ENCODE peak calls at places on chromosomes 16 and 17, in seven cellular contexts. One of them, this sample, is unnamed.

GRCh38 chr17:48505788-48506187 is 25.0 kb downstream of the HOXB1 start:
- DNase-seq in uterus: no peak
- DNase-seq in prostate gland: no peak
- DNase-seq in PC-3: peak; percentile 99
- DNase-seq in HepG2: peak; percentile 33
- DNase-seq in upper lobe of right lung: no peak
- DNase-seq in PC-9: peak; percentile 58
- DNase-seq in this sample: no peak

GRCh38 chr17:81294512-81295030 is 536 bp downstream of the SLC38A10 start:
- DNase-seq in PC-3: no peak
- DNase-seq in prostate gland: no peak
- DNase-seq in upper lobe of right lung: peak; percentile 78
- DNase-seq in uterus: peak; percentile 46
- DNase-seq in HepG2: no peak
- DNase-seq in PC-9: peak; percentile 42
- DNase-seq in this sample: peak; percentile 87

GRCh38 chr16:87918866-87919680 is 17.3 kb downstream of the CA5A start:
- DNase-seq in prostate gland: no peak
- DNase-seq in PC-9: no peak
- DNase-seq in HepG2: no peak
- DNase-seq in PC-3: no peak
- DNase-seq in uterus: peak; percentile 34
- DNase-seq in upper lobe of right lung: no peak
- DNase-seq in this sample: no peak

GRCh38 chr16:1825864-1826690 is 548 bp downstream of the HAGH start:
- DNase-seq in prostate gland: no peak
- DNase-seq in HepG2: peak; percentile 32
- DNase-seq in upper lobe of right lung: peak; percentile 88
- DNase-seq in uterus: no peak
- DNase-seq in PC-3: peak; percentile 49
- DNase-seq in PC-9: no peak
- DNase-seq in this sample: peak; percentile 93

GRCh38 chr17:15169676-15170075 is 95.5 kb downstream of the PMP22 start:
- DNase-seq in PC-9: no peak
- DNase-seq in uterus: no peak
- DNase-seq in PC-3: peak; percentile 34
- DNase-seq in upper lobe of right lung: no peak
- DNase-seq in prostate gland: no peak
- DNase-seq in HepG2: no peak
- DNase-seq in this sample: no peak

GRCh38 chr17:8611135-8611534 is 19.4 kb downstream of the MYH10 start:
- DNase-seq in prostate gland: peak; percentile 16
- DNase-seq in PC-3: no peak
- DNase-seq in PC-9: no peak
- DNase-seq in upper lobe of right lung: no peak
- DNase-seq in HepG2: no peak
- DNase-seq in uterus: no peak
- DNase-seq in this sample: no peak

GRCh38 chr17:9928601-9929341 is 23.7 kb upstream of the RCVRN start:
- DNase-seq in HepG2: peak; percentile 52
- DNase-seq in upper lobe of right lung: no peak
- DNase-seq in PC-3: peak; percentile 82
- DNase-seq in uterus: peak; percentile 56
- DNase-seq in prostate gland: no peak
- DNase-seq in PC-9: peak; percentile 74
- DNase-seq in this sample: no peak

GRCh38 chr17:15918661-15919259 is 26.2 kb upstream of the ADORA2B start:
- DNase-seq in prostate gland: peak; percentile 22
- DNase-seq in PC-3: peak; percentile 75
- DNase-seq in PC-9: peak; percentile 49
- DNase-seq in HepG2: no peak
- DNase-seq in upper lobe of right lung: no peak
- DNase-seq in uterus: no peak
- DNase-seq in this sample: no peak

GRCh38 chr17:42780816-42781638 is 617 bp downstream of the WNK4 start:
- DNase-seq in uterus: no peak
- DNase-seq in PC-3: no peak
- DNase-seq in HepG2: no peak
- DNase-seq in PC-9: no peak
- DNase-seq in upper lobe of right lung: no peak
- DNase-seq in prostate gland: no peak
- DNase-seq in this sample: peak; percentile 69

GRCh38 chr17:55426851-55427586 is 5.4 kb upstream of the MMD start:
- DNase-seq in upper lobe of right lung: no peak
- DNase-seq in HepG2: no peak
- DNase-seq in PC-9: no peak
- DNase-seq in PC-3: peak; percentile 49
- DNase-seq in prostate gland: no peak
- DNase-seq in uterus: no peak
- DNase-seq in this sample: no peak

GRCh38 chr16:56478228-56479049 is 27.1 kb downstream of the OGFOD1 start:
- DNase-seq in uterus: no peak
- DNase-seq in prostate gland: no peak
- DNase-seq in PC-3: no peak
- DNase-seq in HepG2: no peak
- DNase-seq in upper lobe of right lung: no peak
- DNase-seq in PC-9: no peak
- DNase-seq in this sample: no peak

GRCh38 chr17:4582101-4582501 is 2.2 kb upstream of the SMTNL2 start:
- DNase-seq in uterus: no peak
- DNase-seq in prostate gland: no peak
- DNase-seq in upper lobe of right lung: peak; percentile 55
- DNase-seq in PC-9: no peak
- DNase-seq in HepG2: no peak
- DNase-seq in PC-3: no peak
- DNase-seq in this sample: peak; percentile 55

GRCh38 chr17:57259817-57260216 is 3.5 kb downstream of the MSI2 start:
- DNase-seq in PC-3: no peak
- DNase-seq in uterus: no peak
- DNase-seq in HepG2: no peak
- DNase-seq in PC-9: no peak
- DNase-seq in upper lobe of right lung: no peak
- DNase-seq in prostate gland: no peak
- DNase-seq in this sample: no peak

GRCh38 chr17:14308965-14309879 is 8.3 kb downstream of the HS3ST3B1 start:
- DNase-seq in PC-3: peak; percentile 82
- DNase-seq in HepG2: peak; percentile 94
- DNase-seq in upper lobe of right lung: peak; percentile 93
- DNase-seq in prostate gland: peak; percentile 89
- DNase-seq in uterus: peak; percentile 87
- DNase-seq in PC-9: no peak
- DNase-seq in this sample: peak; percentile 94

GRCh38 chr17:57534863-57535651 is 210.0 kb downstream of the CCDC182 start:
- DNase-seq in PC-9: no peak
- DNase-seq in PC-3: no peak
- DNase-seq in uterus: no peak
- DNase-seq in HepG2: no peak
- DNase-seq in upper lobe of right lung: no peak
- DNase-seq in prostate gland: peak; percentile 71
- DNase-seq in this sample: no peak

GRCh38 chr17:75433223-75433622 is 23.2 kb upstream of the TMEM94 start:
- DNase-seq in uterus: no peak
- DNase-seq in PC-9: no peak
- DNase-seq in upper lobe of right lung: no peak
- DNase-seq in HepG2: no peak
- DNase-seq in prostate gland: no peak
- DNase-seq in PC-3: no peak
- DNase-seq in this sample: no peak

GRCh38 chr16:69365901-69366300 is 14.3 kb upstream of the TMED6 start:
- DNase-seq in uterus: no peak
- DNase-seq in prostate gland: no peak
- DNase-seq in HepG2: no peak
- DNase-seq in PC-3: no peak
- DNase-seq in upper lobe of right lung: no peak
- DNase-seq in PC-9: no peak
- DNase-seq in this sample: no peak

GRCh38 chr17:15185625-15185991 is 79.5 kb downstream of the PMP22 start:
- DNase-seq in uterus: no peak
- DNase-seq in PC-9: no peak
- DNase-seq in HepG2: no peak
- DNase-seq in PC-3: no peak
- DNase-seq in prostate gland: no peak
- DNase-seq in upper lobe of right lung: no peak
- DNase-seq in this sample: no peak

DNA sequence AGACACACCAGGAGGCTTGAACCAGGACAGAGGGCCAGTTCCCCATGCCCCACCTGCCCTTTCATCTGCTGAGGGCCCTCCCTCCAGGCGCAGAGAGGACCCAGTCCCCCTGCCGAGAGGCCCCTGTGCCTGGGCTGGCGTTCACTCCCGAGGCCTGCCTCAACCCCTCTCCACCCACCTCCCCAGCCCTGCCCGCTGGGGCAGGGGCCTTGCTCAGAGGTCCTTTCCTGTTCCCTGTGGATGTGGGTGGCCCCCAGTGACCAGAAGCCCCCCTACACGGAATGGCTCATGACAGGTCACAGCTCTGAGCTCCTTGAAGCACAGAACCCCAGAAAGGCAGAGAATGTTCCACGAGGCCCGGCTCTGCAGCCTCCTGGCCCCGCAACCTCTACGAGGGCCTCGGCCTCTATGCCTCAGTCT is 6.7 kb downstream of the TMC6 start:
- DNase-seq in uterus: no peak
- DNase-seq in PC-9: no peak
- DNase-seq in upper lobe of right lung: no peak
- DNase-seq in PC-3: no peak
- DNase-seq in prostate gland: no peak
- DNase-seq in HepG2: no peak
- DNase-seq in this sample: peak; percentile 78
- H3K4me1 ChIP-seq in uterus: no peaks in the 10 kb centered on the region
- H3K4me1 ChIP-seq in PC-9: peaks cover 4% of the 10 kb centered on the region
- H3K4me1 ChIP-seq in upper lobe of right lung: peaks cover 23% of the 10 kb centered on the region
- H3K4me1 ChIP-seq in PC-3: peaks cover 3% of the 10 kb centered on the region
- H3K4me1 ChIP-seq in prostate gland: peaks cover 12% of the 10 kb centered on the region
- H3K4me1 ChIP-seq in HepG2: peaks cover 34% of the 10 kb centered on the region
- H3K4me1 ChIP-seq in this sample: peaks cover 53% of the 10 kb centered on the region

GRCh38 chr17:40482722-40483121 is 18.7 kb downstream of the TNS4 start:
- DNase-seq in prostate gland: no peak
- DNase-seq in PC-9: no peak
- DNase-seq in uterus: no peak
- DNase-seq in HepG2: no peak
- DNase-seq in PC-3: peak; percentile 24
- DNase-seq in upper lobe of right lung: no peak
- DNase-seq in this sample: no peak

GRCh38 chr17:40480501-40481003 is 20.9 kb downstream of the TNS4 start:
- DNase-seq in upper lobe of right lung: no peak
- DNase-seq in uterus: no peak
- DNase-seq in HepG2: peak; percentile 68
- DNase-seq in prostate gland: no peak
- DNase-seq in PC-9: no peak
- DNase-seq in PC-3: peak; percentile 34
- DNase-seq in this sample: peak; percentile 91

GRCh38 chr17:40483679-40484078 is 17.7 kb downstream of the TNS4 start:
- DNase-seq in PC-9: no peak
- DNase-seq in HepG2: no peak
- DNase-seq in prostate gland: no peak
- DNase-seq in uterus: no peak
- DNase-seq in upper lobe of right lung: no peak
- DNase-seq in PC-3: no peak
- DNase-seq in this sample: no peak

GRCh38 chr17:40479754-40480480 is 21.5 kb downstream of the TNS4 start:
- DNase-seq in PC-3: peak; percentile 13
- DNase-seq in uterus: no peak
- DNase-seq in HepG2: no peak
- DNase-seq in upper lobe of right lung: no peak
- DNase-seq in prostate gland: no peak
- DNase-seq in PC-9: no peak
- DNase-seq in this sample: peak; percentile 74

DNA sequence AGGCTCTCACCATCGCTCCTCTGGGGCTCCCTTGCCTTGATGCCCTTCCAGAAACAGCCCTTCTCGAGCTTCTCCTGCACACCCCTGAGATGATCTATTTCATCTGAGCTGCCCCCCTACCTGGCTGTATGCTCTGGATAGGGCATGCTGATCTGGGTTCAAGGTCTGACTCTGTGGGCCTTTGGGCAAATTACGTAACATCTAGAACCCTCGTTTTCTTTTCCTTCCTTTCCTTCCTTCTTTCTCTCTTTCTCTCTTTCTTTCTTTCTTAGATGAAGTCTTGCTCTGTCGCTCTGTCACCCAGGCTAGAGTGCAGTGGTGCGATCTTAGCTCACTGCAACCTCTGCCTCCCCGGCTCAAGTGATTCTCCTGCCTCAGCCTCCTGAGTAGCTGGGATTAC is 20.3 kb downstream of the TNS4 start:
- DNase-seq in upper lobe of right lung: no peak
- DNase-seq in PC-9: no peak
- DNase-seq in HepG2: no peak
- DNase-seq in uterus: no peak
- DNase-seq in prostate gland: no peak
- DNase-seq in PC-3: no peak
- DNase-seq in this sample: no peak
- H3K4me1 ChIP-seq in upper lobe of right lung: peaks cover 10% of the 10 kb centered on the region
- H3K4me1 ChIP-seq in PC-9: peaks cover 54% of the 10 kb centered on the region
- H3K4me1 ChIP-seq in HepG2: peaks cover 54% of the 10 kb centered on the region
- H3K4me1 ChIP-seq in uterus: no peaks in the 10 kb centered on the region
- H3K4me1 ChIP-seq in prostate gland: peaks cover 3% of the 10 kb centered on the region
- H3K4me1 ChIP-seq in PC-3: peaks cover 33% of the 10 kb centered on the region
- H3K4me1 ChIP-seq in this sample: peaks cover 30% of the 10 kb centered on the region

DNA sequence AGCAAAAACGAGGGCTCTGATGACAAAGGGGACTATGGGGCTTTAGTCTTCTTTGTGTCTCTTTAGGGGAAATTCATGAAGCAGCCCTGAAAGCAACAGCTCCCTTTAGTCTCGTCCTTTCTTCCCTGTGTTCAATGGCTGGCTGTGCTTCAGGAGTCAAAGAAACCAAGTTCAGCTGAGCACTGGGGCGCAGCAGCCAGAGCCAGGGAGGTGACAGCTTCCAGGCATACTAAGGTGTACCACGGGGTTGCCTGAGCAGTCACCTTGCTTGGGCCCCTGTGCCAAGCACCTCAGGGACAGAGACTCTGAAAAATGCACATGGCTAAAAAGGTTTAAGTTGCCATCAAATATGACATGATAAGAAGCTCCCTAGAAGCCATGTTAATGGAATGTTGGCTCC is 14.8 kb upstream of the SREBF1 start:
- DNase-seq in HepG2: no peak
- DNase-seq in upper lobe of right lung: no peak
- DNase-seq in uterus: no peak
- DNase-seq in PC-3: no peak
- DNase-seq in PC-9: no peak
- DNase-seq in prostate gland: no peak
- DNase-seq in this sample: no peak
- H3K4me1 ChIP-seq in HepG2: peaks cover 68% of the 10 kb centered on the region
- H3K4me1 ChIP-seq in upper lobe of right lung: peaks cover 50% of the 10 kb centered on the region
- H3K4me1 ChIP-seq in uterus: peaks cover 7% of the 10 kb centered on the region
- H3K4me1 ChIP-seq in PC-3: peaks cover 24% of the 10 kb centered on the region
- H3K4me1 ChIP-seq in PC-9: peaks cover 53% of the 10 kb centered on the region
- H3K4me1 ChIP-seq in prostate gland: peaks cover 7% of the 10 kb centered on the region
- H3K4me1 ChIP-seq in this sample: peaks cover 26% of the 10 kb centered on the region

GRCh38 chr16:17019366-17019765 is 451.4 kb downstream of the XYLT1 start:
- DNase-seq in upper lobe of right lung: no peak
- DNase-seq in HepG2: no peak
- DNase-seq in PC-9: no peak
- DNase-seq in prostate gland: no peak
- DNase-seq in PC-3: no peak
- DNase-seq in uterus: no peak
- DNase-seq in this sample: no peak
- H3K4me1 ChIP-seq in upper lobe of right lung: no peaks in the 10 kb centered on the region
- H3K4me1 ChIP-seq in HepG2: no peaks in the 10 kb centered on the region
- H3K4me1 ChIP-seq in PC-9: no peaks in the 10 kb centered on the region
- H3K4me1 ChIP-seq in prostate gland: no peaks in the 10 kb centered on the region
- H3K4me1 ChIP-seq in PC-3: no peaks in the 10 kb centered on the region
- H3K4me1 ChIP-seq in uterus: no peaks in the 10 kb centered on the region
- H3K4me1 ChIP-seq in this sample: no peaks in the 10 kb centered on the region

This sample was measured in spleen.